ENCODE peak calls at places on chromosome 21, in four cellular contexts. L is OCI-LY7, W is astrocyte of the cerebellum, P is brain microvascular endothelial cell. Y is an unnamed sample.

GRCh38 chr21:28636988-28637691 is 355.5 kb downstream of the LTN1 start:
- DNase-seq in L (no peak), W (peak; percentile 76), P (peak; percentile 93), Y (no peak)

GRCh38 chr21:30340714-30341573 is 3.5 kb upstream of the KRTAP27-1 start:
- DNase-seq in L (peak; percentile 30), W (peak; percentile 50), P (peak; percentile 46), Y (peak; percentile 56)

GRCh38 chr21:30153697-30154340 is 12.8 kb downstream of the CLDN17 start:
- DNase-seq in L (no peak), W (no peak), P (no peak), Y (no peak)

GRCh38 chr21:32329776-32330175 is 31.1 kb downstream of the MRAP start:
- DNase-seq in L (no peak), W (no peak), P (no peak), Y (no peak)

GRCh38 chr21:24955275-24955961 is 651.9 kb downstream of the MRPL39 start:
- DNase-seq in L (no peak), W (no peak), P (no peak), Y (no peak)

GRCh38 chr21:33817136-33817535 is 98.5 kb downstream of the ATP5PO start:
- DNase-seq in L (no peak), W (no peak), P (no peak), Y (no peak)

GRCh38 chr21:43921979-43922945 is 57.2 kb downstream of the AGPAT3 start:
- DNase-seq in L (no peak), W (no peak), P (peak; percentile 4), Y (no peak)

GRCh38 chr21:35400233-35400939 is 351.3 kb upstream of the RUNX1 start:
- DNase-seq in L (peak; percentile 86), W (peak; percentile 64), P (peak; percentile 31), Y (peak; percentile 80)

GRCh38 chr21:28266061-28266460 is 726.6 kb downstream of the LTN1 start:
- DNase-seq in L (no peak), W (no peak), P (no peak), Y (no peak)

GRCh38 chr21:34994646-34995631 is 54.2 kb downstream of the RUNX1 start:
- DNase-seq in L (no peak), W (no peak), P (no peak), Y (no peak)

GRCh38 chr21:31099122-31099521 is 60.8 kb upstream of the KRTAP19-8 start:
- DNase-seq in L (no peak), W (no peak), P (no peak), Y (no peak)

GRCh38 chr21:31198575-31198974 is 145.5 kb downstream of the TIAM1 start:
- DNase-seq in L (peak; percentile 69), W (peak; percentile 53), P (peak; percentile 25), Y (peak; percentile 63)

GRCh38 chr21:17915976-17916375 is 96.8 kb upstream of the C21orf91 start:
- DNase-seq in L (no peak), W (no peak), P (no peak), Y (no peak)

GRCh38 chr21:25907573-25908275 is 173.0 kb downstream of the GABPA start:
- DNase-seq in L (no peak), W (no peak), P (no peak), Y (no peak)

GRCh38 chr21:20882462-20883415 is 115.5 kb upstream of the NCAM2 start:
- DNase-seq in L (peak; percentile 8), W (peak; percentile 29), P (peak; percentile 7), Y (peak; percentile 61)

GRCh38 chr21:33028271-33028670 is 2.5 kb downstream of the OLIG2 start:
- DNase-seq in L (no peak), W (no peak), P (no peak), Y (no peak)

GRCh38 chr21:43187715-43188114 is 18.9 kb downstream of the CRYAA start:
- DNase-seq in L (no peak), W (no peak), P (no peak), Y (no peak)

GRCh38 chr21:32797679-32798078 is 26.1 kb upstream of the PAXBP1 start:
- DNase-seq in L (no peak), W (no peak), P (no peak), Y (no peak)

GRCh38 chr21:35202431-35202830 is 153.3 kb upstream of the RUNX1 start:
- DNase-seq in L (no peak), W (no peak), P (no peak), Y (no peak)

GRCh38 chr21:38343691-38344090 is 86.9 kb downstream of the KCNJ15 start:
- DNase-seq in L (no peak), W (no peak), P (peak; percentile 73), Y (peak; percentile 39)

GRCh38 chr21:24941316-24942185 is 665.7 kb downstream of the MRPL39 start:
- DNase-seq in L (no peak), W (peak; percentile 20), P (no peak), Y (peak; percentile 10)

GRCh38 chr21:29240136-29240535 is 58.6 kb upstream of the BACH1 start:
- DNase-seq in L (no peak), W (no peak), P (no peak), Y (no peak)

DNA sequence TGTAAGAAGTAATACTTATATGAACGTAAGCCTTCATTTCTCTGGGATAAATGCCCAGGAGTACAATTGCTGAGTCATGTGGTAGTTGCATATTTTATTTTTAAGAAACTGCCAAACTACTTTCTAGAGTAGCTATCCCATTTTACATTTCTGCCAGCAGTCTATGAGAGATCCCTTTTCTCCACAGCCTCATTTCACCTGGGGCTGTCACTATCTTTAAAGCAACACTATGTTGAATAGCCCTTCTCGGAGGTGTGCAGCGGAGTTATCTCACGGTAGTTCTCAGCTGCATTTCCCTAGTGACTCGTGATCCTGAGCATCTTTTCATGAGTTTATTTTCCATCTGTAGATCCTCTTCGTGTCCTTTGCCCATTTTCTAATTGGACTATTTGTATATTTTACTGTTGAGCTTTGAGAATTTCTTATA is 93.4 kb downstream of the ADARB1 start:
- DNase-seq in L (no peak), W (peak; percentile 35), P (no peak), Y (no peak)
- H3K4me3 ChIP-seq in L (no peak overlapping the region), W (no peak overlapping the region), P (no peak overlapping the region), Y (no peak overlapping the region)

GRCh38 chr21:41166947-41167346 is 1.0 kb upstream of the BACE2 start:
- DNase-seq in L (no peak), W (no peak), P (no peak), Y (no peak)
- H3K4me3 ChIP-seq in L (no peak overlapping the region), W (peak overlapping the region; percentile 85), P (peak overlapping the region; percentile 66), Y (peak overlapping the region; percentile 84)

GRCh38 chr21:36700295-36700960 is 1.5 kb downstream of the SIM2 start:
- DNase-seq in L (no peak), W (no peak), P (no peak), Y (no peak)
- H3K4me3 ChIP-seq in L (no peak overlapping the region), W (no peak overlapping the region), P (peak overlapping the region; percentile 15), Y (no peak overlapping the region)

GRCh38 chr21:46093668-46094400 is 4.1 kb upstream of the COL6A2 start:
- DNase-seq in L (no peak), W (no peak), P (no peak), Y (no peak)

GRCh38 chr21:46091118-46091517 is 6.8 kb upstream of the COL6A2 start:
- DNase-seq in L (no peak), W (no peak), P (no peak), Y (no peak)

GRCh38 chr21:46092026-46092764 is 5.7 kb upstream of the COL6A2 start:
- DNase-seq in L (no peak), W (peak; percentile 83), P (peak; percentile 93), Y (peak; percentile 62)

GRCh38 chr21:46092811-46093667 is 4.9 kb upstream of the COL6A2 start:
- DNase-seq in L (no peak), W (no peak), P (no peak), Y (peak; percentile 12)

GRCh38 chr21:46091631-46092025 is 6.3 kb upstream of the COL6A2 start:
- DNase-seq in L (no peak), W (no peak), P (no peak), Y (no peak)
- H3K4me3 ChIP-seq in L (no peak overlapping the region), W (no peak overlapping the region), P (no peak overlapping the region), Y (no peak overlapping the region)

GRCh38 chr21:26965091-26965566 is 1.8 kb downstream of the ADAMTS5 start:
- DNase-seq in L (no peak), W (no peak), P (no peak), Y (no peak)
- H3K4me3 ChIP-seq in L (no peak overlapping the region), W (peak overlapping the region; percentile 61), P (peak overlapping the region; percentile 66), Y (no peak overlapping the region)

DNA sequence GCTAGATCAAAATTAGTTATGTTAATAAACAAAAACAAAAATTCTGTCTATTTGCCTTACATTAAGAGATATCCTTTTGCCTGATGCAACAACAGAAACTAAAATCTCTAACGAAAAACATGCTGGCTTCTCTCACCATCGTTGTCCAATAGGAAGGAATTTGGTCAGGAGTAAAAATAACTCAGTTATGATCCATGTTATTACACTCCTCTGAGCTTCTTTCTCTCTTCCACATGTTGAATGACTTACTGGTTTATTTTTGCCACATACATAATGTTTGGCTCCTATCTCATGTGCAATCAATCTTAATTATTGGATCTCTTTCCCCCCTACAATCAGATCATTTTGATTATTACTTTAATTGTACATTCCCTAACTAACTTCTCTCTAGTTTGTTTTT is 688.4 kb downstream of the USP25 start:
- DNase-seq in L (no peak), W (no peak), P (no peak), Y (no peak)
- H3K4me3 ChIP-seq in L (no peak overlapping the region), W (no peak overlapping the region), P (no peak overlapping the region), Y (no peak overlapping the region)

GRCh38 chr21:39616373-39616772 is 3.6 kb downstream of the B3GALT5 start:
- DNase-seq in L (no peak), W (no peak), P (no peak), Y (no peak)

GRCh38 chr21:39610705-39611104 is 2.0 kb upstream of the B3GALT5 start:
- DNase-seq in L (no peak), W (no peak), P (no peak), Y (no peak)

GRCh38 chr21:39611547-39612190 is 1.1 kb upstream of the B3GALT5 start:
- DNase-seq in L (no peak), W (no peak), P (no peak), Y (no peak)

GRCh38 chr21:39613029-39613934 is 542 bp downstream of the B3GALT5 start:
- DNase-seq in L (no peak), W (no peak), P (no peak), Y (no peak)

GRCh38 chr21:39612233-39613028 is at the start of gene B3GALT5:
- DNase-seq in L (no peak), W (no peak), P (no peak), Y (peak; percentile 66)
- H3K4me3 ChIP-seq in L (no peak within 1 kb of the TSS), W (peak within 1 kb of the TSS; percentile 61), P (peak within 1 kb of the TSS; percentile 48), Y (peak within 1 kb of the TSS; percentile 66)

GRCh38 chr21:41616063-41616591 is 108.2 kb upstream of the TMPRSS2 start:
- DNase-seq in L (no peak), W (peak; percentile 69), P (peak; percentile 34), Y (no peak)
- H3K4me3 ChIP-seq in L (no peak overlapping the region), W (no peak overlapping the region), P (no peak overlapping the region), Y (no peak overlapping the region)

Y was measured in hepatocyte.